ENCODE peak calls at places on chromosomes 2 and 18, in ten cellular contexts. Y is RWPE1, D is GM13976, M is fibroblast of lung, P is breast epithelium, A is tibial artery, V is bronchial epithelial cell, Z is body of pancreas, G is cardiac fibroblast, H is endothelial cell. E is an unnamed sample.

GRCh38 chr2:240925191-240925575 is 19.0 kb downstream of the CROCC2 start:
- DNase-seq in Y (no peak), D (no peak), M (no peak), P (no peak), A (peak), V (no peak), Z (peak), G (no peak), H (peak), E (no peak)

GRCh38 chr2:239181601-239182471 is 219.0 kb downstream of the HDAC4 start:
- DNase-seq in Y (no peak), D (no peak), M (no peak), P (no peak), A (no peak), V (no peak), Z (peak), G (no peak), H (no peak), E (no peak)

GRCh38 chr2:6942848-6943247 is 25.6 kb downstream of the RNF144A start:
- DNase-seq in Y (no peak), D (no peak), M (no peak), P (no peak), A (no peak), V (no peak), Z (no peak), G (no peak), H (no peak), E (no peak)

GRCh38 chr2:72952110-72952823 is 34.9 kb downstream of the EMX1 start:
- DNase-seq in Y (no peak), D (no peak), M (no peak), P (no peak), A (no peak), V (no peak), Z (no peak), G (no peak), H (no peak), E (no peak)

GRCh38 chr2:191515536-191515935 is 162.4 kb upstream of the NABP1 start:
- DNase-seq in Y (no peak), D (no peak), M (no peak), P (no peak), A (no peak), V (no peak), Z (no peak), G (no peak), H (no peak), E (no peak)

GRCh38 chr2:226552571-226553285 is 246.9 kb downstream of the IRS1 start:
- DNase-seq in Y (no peak), D (no peak), M (no peak), P (no peak), A (no peak), V (no peak), Z (no peak), G (no peak), H (no peak), E (no peak)

GRCh38 chr2:18599509-18600254 is 10.3 kb upstream of the NT5C1B start:
- DNase-seq in Y (no peak), D (no peak), M (peak), P (no peak), A (no peak), V (no peak), Z (no peak), G (peak), H (no peak), E (peak)

GRCh38 chr2:26352892-26353291 is 6.3 kb upstream of the ADGRF3 start:
- DNase-seq in Y (peak), D (no peak), M (peak), P (no peak), A (no peak), V (peak), Z (no peak), G (no peak), H (no peak), E (no peak)

GRCh38 chr18:24934231-24934932 is 417.6 kb downstream of the ZNF521 start:
- DNase-seq in Y (no peak), D (no peak), M (no peak), P (no peak), A (no peak), V (no peak), Z (no peak), G (no peak), H (no peak), E (no peak)

GRCh38 chr18:26617151-26617554 is 68.8 kb upstream of the KCTD1 start:
- DNase-seq in Y (peak), D (no peak), M (peak), P (no peak), A (no peak), V (peak), Z (no peak), G (peak), H (no peak), E (peak)

DNA sequence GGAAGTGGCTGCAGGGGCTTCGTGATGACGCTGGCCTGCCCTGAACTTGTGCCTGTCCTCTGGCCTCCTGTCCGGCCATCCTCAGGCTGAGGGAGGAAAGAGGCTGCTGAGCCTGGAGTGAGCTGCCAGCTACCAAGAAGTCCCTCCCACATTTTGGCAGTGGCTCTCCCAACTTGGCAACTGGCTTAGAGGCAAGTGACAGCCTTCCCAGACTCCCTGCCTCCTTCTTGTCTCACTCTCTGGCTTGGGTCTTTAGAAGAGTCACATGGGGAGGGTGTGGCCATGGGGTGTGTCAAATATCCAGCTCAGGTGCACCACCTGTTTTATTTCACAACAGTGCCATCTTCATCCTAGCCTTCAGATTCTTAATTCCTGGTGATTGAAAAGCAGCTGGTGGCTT is 222.8 kb downstream of the PRKCE start:
- DNase-seq in Y (no peak), D (no peak), M (no peak), P (peak), A (peak), V (no peak), Z (peak), G (peak), H (no peak), E (no peak)
- TF ChIP-seq CTCF in Y (no peak), D (no peak), M (no peak), P (no peak), A (no peak), V (no peak), Z (no peak), G (no peak), H (no peak), E (no peak)

DNA sequence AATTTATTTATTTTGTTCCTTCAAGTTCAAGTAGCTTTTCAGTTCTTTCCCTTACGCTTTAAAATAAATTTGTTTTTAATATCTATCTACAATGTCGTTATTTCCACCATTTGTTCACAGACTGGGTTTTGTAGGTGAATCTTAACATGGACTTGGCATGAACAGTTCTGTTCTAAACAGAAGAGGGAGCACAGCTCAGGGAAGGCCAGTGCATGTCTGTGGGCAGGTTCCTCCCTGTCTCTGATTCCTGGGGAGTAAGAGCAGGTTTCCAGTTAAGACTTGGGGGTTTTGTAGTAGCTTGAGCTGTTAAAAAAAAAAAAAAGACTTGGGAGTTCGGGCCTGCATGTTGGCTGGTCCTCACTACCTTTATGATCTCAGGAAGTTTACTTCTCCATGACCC is 11.1 kb downstream of the TTL start:
- DNase-seq in Y (no peak), D (no peak), M (no peak), P (no peak), A (no peak), V (peak), Z (no peak), G (peak), H (no peak), E (no peak)
- TF ChIP-seq CTCF in Y (no peak), D (no peak), M (no peak), P (no peak), A (no peak), V (no peak), Z (no peak), G (no peak), H (no peak), E (peak)

GRCh38 chr2:127195140-127196074 is 24.7 kb downstream of the CYP27C1 start:
- DNase-seq in Y (no peak), D (no peak), M (no peak), P (no peak), A (no peak), V (no peak), Z (no peak), G (no peak), H (no peak), E (no peak)

GRCh38 chr2:127196549-127196948 is 23.6 kb downstream of the CYP27C1 start:
- DNase-seq in Y (no peak), D (no peak), M (no peak), P (no peak), A (no peak), V (no peak), Z (no peak), G (no peak), H (no peak), E (no peak)

GRCh38 chr2:127199223-127199622 is 20.9 kb downstream of the CYP27C1 start:
- DNase-seq in Y (no peak), D (no peak), M (no peak), P (no peak), A (no peak), V (no peak), Z (no peak), G (no peak), H (no peak), E (no peak)

GRCh38 chr2:127196998-127197397 is 23.1 kb downstream of the CYP27C1 start:
- DNase-seq in Y (no peak), D (no peak), M (no peak), P (no peak), A (no peak), V (peak), Z (no peak), G (no peak), H (no peak), E (no peak)

DNA sequence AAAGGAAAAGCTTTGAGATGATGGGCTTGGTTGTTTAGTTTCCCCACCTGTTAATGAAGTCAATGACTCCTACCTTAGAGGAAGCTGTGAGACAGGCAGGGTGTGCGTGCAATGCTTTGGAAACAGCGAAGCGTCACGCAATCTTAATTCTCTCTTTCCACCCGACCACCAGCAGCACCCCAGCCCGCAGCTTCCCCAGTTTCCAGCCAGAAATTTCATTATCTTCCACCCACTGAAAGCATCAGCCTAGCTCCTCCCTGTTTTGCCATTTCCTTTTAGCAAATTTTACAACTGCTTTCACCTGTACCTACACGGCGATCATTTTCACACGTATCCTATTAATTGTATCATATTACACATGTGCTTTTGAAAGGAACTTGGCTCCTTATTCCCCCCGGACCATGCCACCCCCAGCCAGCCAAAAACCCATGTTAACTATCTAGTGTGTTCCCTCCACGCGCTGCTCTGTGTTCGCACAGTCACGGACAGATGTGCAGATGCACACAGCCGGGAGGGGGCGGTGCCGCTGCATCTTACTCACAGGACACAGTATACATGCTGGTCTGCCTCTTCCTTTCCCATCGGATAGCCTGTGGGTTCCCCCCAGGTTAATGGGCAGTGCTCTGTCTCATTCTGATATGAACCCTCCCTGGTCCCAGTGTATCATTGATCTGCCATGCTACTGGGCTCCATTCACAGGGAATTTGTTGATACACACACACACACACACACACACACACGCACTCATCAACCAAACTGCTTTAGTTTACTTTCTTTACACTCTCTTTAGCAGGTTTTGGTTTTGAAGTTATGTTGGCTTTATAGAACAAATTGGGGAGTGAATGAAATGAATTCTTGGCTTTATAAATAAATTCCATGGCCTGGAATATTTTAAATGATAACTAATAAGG is 22.4 kb downstream of the CYP27C1 start:
- DNase-seq in Y (peak), D (no peak), M (peak), P (no peak), A (no peak), V (peak), Z (peak), G (peak), H (peak), E (no peak)
- TF ChIP-seq CTCF in Y (peak), D (peak), M (peak), P (no peak), A (peak), V (peak), Z (peak), G (peak), H (no peak), E (peak)

DNA sequence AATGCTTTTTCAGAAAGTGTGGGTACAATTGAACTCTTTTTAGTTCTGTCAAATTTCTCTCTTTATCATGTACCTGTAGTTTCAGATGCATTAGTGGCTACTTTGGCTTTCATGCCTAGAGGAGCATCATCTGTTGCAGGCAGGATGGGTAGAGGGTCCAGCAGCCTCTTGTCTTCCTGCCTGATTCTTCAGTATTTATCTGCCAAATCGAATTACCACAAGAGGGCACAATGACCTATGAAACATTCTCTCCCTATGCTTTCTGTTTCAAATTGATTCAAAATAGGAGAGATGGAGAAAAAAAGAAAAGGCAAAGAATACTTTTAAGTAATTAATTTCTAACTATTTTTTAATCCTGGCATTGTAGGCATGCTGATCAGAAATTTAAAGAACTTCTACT is 477.2 kb downstream of the TRIB2 start:
- DNase-seq in Y (peak), D (peak), M (peak), P (no peak), A (no peak), V (peak), Z (no peak), G (peak), H (peak), E (no peak)
- TF ChIP-seq CTCF in Y (peak), D (peak), M (peak), P (no peak), A (no peak), V (peak), Z (peak), G (peak), H (peak), E (no peak)

GRCh38 chr2:43075906-43076585 is 150.4 kb downstream of the ZFP36L2 start:
- DNase-seq in Y (no peak), D (no peak), M (peak), P (no peak), A (peak), V (peak), Z (no peak), G (peak), H (no peak), E (no peak)

GRCh38 chr2:43074052-43074451 is 152.4 kb downstream of the ZFP36L2 start:
- DNase-seq in Y (no peak), D (no peak), M (no peak), P (no peak), A (peak), V (peak), Z (no peak), G (no peak), H (no peak), E (no peak)

GRCh38 chr2:43074592-43075053 is 151.8 kb downstream of the ZFP36L2 start:
- DNase-seq in Y (no peak), D (no peak), M (no peak), P (no peak), A (no peak), V (no peak), Z (no peak), G (no peak), H (no peak), E (no peak)

GRCh38 chr2:43076676-43077075 is 149.7 kb downstream of the ZFP36L2 start:
- DNase-seq in Y (no peak), D (no peak), M (no peak), P (no peak), A (peak), V (no peak), Z (no peak), G (no peak), H (no peak), E (no peak)

DNA sequence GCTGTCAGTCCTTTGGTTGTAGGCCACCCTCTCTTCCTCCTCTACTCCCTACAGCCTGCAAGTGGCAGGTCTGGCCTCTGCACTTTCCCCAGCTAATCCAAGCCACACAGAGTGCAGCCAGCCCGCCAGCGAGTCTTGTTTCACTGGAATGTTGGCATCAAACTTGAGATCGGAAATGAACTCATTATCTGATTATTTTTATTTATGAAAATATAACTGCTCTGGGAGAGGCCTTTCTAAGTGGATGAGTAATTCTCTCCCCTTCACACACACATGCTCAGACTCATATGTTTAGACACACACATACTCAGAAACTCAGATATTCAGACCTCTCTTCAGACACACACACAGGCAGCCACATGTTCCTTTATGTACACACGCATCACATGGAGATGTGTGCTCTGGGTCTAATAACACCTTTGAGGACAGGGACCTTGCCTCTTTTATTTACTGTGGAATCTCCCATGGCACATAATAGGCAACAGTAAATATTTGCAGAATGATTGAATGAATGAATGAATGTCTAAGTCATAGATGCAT is 151.3 kb downstream of the ZFP36L2 start:
- DNase-seq in Y (peak), D (no peak), M (peak), P (peak), A (peak), V (peak), Z (peak), G (peak), H (no peak), E (peak)
- TF ChIP-seq CTCF in Y (no peak), D (no peak), M (no peak), P (no peak), A (no peak), V (no peak), Z (no peak), G (peak), H (no peak), E (peak)

DNA sequence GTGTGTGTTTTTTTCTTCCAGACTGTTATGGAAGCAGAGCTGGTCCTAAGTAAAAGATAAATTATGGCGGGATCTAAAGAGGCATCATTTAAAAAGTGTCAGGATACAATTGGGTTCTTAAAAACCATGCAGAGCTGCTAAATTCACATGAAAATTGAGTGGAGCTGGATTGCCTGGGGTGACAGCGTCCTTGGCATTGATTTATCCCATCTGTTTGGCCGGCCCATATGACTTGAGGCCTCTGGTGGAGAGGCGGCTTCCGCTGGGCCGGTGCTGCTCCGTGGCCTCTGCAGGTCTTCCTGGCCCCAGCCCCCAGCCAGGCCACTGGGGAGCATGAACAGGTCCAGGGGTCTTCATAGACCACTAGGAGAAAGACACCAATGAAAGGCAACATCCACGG is 165.5 kb downstream of the GLI2 start:
- DNase-seq in Y (no peak), D (no peak), M (no peak), P (no peak), A (no peak), V (no peak), Z (no peak), G (no peak), H (no peak), E (no peak)
- TF ChIP-seq CTCF in Y (no peak), D (no peak), M (no peak), P (no peak), A (no peak), V (no peak), Z (no peak), G (no peak), H (no peak), E (no peak)

E was measured in BJ.